ENCODE peak calls at places on chromosome 13, in four cellular contexts. U is HepG2, Z is A549, G is K562. V is an unnamed sample.

GRCh38 chr13:87311165-87311564 is 360.0 kb upstream of the SLITRK5 start:
- DNase-seq in Z (no peak), G (no peak), U (no peak), V (no peak)

GRCh38 chr13:110338441-110339101 is 31.5 kb downstream of the COL4A2 start:
- DNase-seq in Z (no peak), U (no peak), G (no peak), V (no peak)

GRCh38 chr13:102701331-102701730 is 6.5 kb upstream of the METTL21C start:
- DNase-seq in G (no peak), U (no peak), Z (no peak), V (no peak)

GRCh38 chr13:33150146-33150545 is 133.9 kb downstream of the KL start:
- DNase-seq in G (no peak), U (peak; percentile 34), Z (no peak), V (no peak)

GRCh38 chr13:43520331-43520730 is 266.4 kb downstream of the ENOX1 start:
- DNase-seq in G (no peak), U (no peak), Z (no peak), V (no peak)

GRCh38 chr13:69199664-69200063 is 908.0 kb upstream of the ATXN8OS start:
- DNase-seq in Z (no peak), U (no peak), G (no peak), V (no peak)

GRCh38 chr13:26386026-26386425 is 132.1 kb downstream of the CDK8 start:
- DNase-seq in Z (no peak), G (no peak), U (no peak), V (no peak)

GRCh38 chr13:31236211-31236786 is 36.5 kb downstream of the B3GLCT start:
- DNase-seq in G (no peak), Z (peak; percentile 26), U (peak; percentile 31), V (no peak)

GRCh38 chr13:110907951-110908898 is 6.6 kb downstream of the ANKRD10 start:
- DNase-seq in U (peak; percentile 94), G (no peak), Z (peak; percentile 74), V (peak; percentile 75)

GRCh38 chr13:99983401-99984133 is 2.0 kb downstream of the ZIC2 start:
- DNase-seq in G (no peak), U (no peak), Z (no peak), V (no peak)

GRCh38 chr13:99760456-99760855 is 211.1 kb downstream of the ZIC5 start:
- DNase-seq in G (no peak), U (no peak), Z (no peak), V (no peak)

GRCh38 chr13:39577833-39578232 is 25.2 kb downstream of the LHFPL6 start:
- DNase-seq in G (no peak), U (no peak), Z (no peak), V (no peak)

GRCh38 chr13:45162821-45163220 is 38.0 kb downstream of the KCTD4 start:
- DNase-seq in Z (peak; percentile 51), G (no peak), U (no peak), V (no peak)

GRCh38 chr13:45807520-45808099 is 43.9 kb downstream of the SIAH3 start:
- DNase-seq in G (peak; percentile 21), Z (peak; percentile 33), U (peak; percentile 60), V (no peak)

GRCh38 chr13:37375724-37376123 is 222.8 kb downstream of the POSTN start:
- DNase-seq in U (no peak), G (no peak), Z (no peak), V (no peak)

GRCh38 chr13:42602910-42603309 is 29.0 kb downstream of the TNFSF11 start:
- DNase-seq in Z (no peak), G (no peak), U (no peak), V (no peak)

GRCh38 chr13:75554981-75555380 is 5.4 kb downstream of the UCHL3 start:
- DNase-seq in G (no peak), U (no peak), Z (no peak), V (no peak)

GRCh38 chr13:71880753-71881541 is 13.9 kb upstream of the DACH1 start:
- DNase-seq in G (no peak), U (no peak), Z (no peak), V (no peak)

GRCh38 chr13:108044929-108045328 is 170.4 kb downstream of the LIG4 start:
- DNase-seq in Z (no peak), U (no peak), G (no peak), V (no peak)

GRCh38 chr13:20869540-20869939 is 33.0 kb downstream of the XPO4 start:
- DNase-seq in G (no peak), Z (no peak), U (no peak), V (no peak)

GRCh38 chr13:59829690-59830089 is 334.0 kb downstream of the DIAPH3 start:
- DNase-seq in U (no peak), G (no peak), Z (no peak), V (no peak)

GRCh38 chr13:33763021-33763420 is 54.9 kb upstream of the RFC3 start:
- DNase-seq in Z (no peak), U (no peak), G (no peak), V (no peak)

GRCh38 chr13:83332751-83333150 is 549.5 kb downstream of the SLITRK1 start:
- DNase-seq in U (no peak), Z (no peak), G (no peak), V (no peak)

GRCh38 chr13:78722700-78723099 is 63.7 kb upstream of the OBI1 start:
- DNase-seq in U (no peak), Z (no peak), G (no peak), V (no peak)

GRCh38 chr13:79458436-79458835 is 22.5 kb upstream of the NDFIP2 start:
- DNase-seq in G (no peak), U (no peak), Z (no peak), V (no peak)

GRCh38 chr13:47679391-47679790 is 321.7 kb downstream of the SUCLA2 start:
- DNase-seq in U (no peak), G (no peak), Z (no peak), V (no peak)

GRCh38 chr13:109700176-109700575 is 86.2 kb downstream of the IRS2 start:
- DNase-seq in G (peak; percentile 25), Z (peak; percentile 63), U (no peak), V (no peak)

GRCh38 chr13:87259479-87260083 is 411.6 kb upstream of the SLITRK5 start:
- DNase-seq in G (no peak), Z (peak; percentile 22), U (peak; percentile 8), V (no peak)

GRCh38 chr13:99985243-99985874 is 3.8 kb downstream of the ZIC2 start:
- DNase-seq in G (no peak), Z (no peak), U (no peak), V (no peak)

GRCh38 chr13:100381595-100382224 is 206.9 kb downstream of the GGACT start:
- DNase-seq in Z (no peak), G (no peak), U (no peak), V (peak; percentile 52)

GRCh38 chr13:36839281-36839680 is 20.3 kb downstream of the RFXAP start:
- DNase-seq in U (no peak), Z (no peak), G (no peak), V (no peak)

GRCh38 chr13:36344173-36344572 is 2.0 kb downstream of the SPART start:
- DNase-seq in U (no peak), Z (peak; percentile 26), G (peak; percentile 13), V (no peak)

GRCh38 chr13:37598572-37598971 is at the start of gene POSTN:
- DNase-seq in U (no peak), Z (no peak), G (no peak), V (no peak)

GRCh38 chr13:44904982-44905381 is 84.3 kb downstream of the NUFIP1 start:
- DNase-seq in Z (peak; percentile 75), U (no peak), G (no peak), V (no peak)

GRCh38 chr13:33761744-33762143 is 56.2 kb upstream of the RFC3 start:
- DNase-seq in Z (peak; percentile 26), U (peak; percentile 23), G (no peak), V (no peak)

GRCh38 chr13:90696254-90696653 is 651.2 kb upstream of the MIR17HG start:
- DNase-seq in G (no peak), U (no peak), Z (peak; percentile 4), V (no peak)

GRCh38 chr13:105343134-105343806 is 1192.2 kb downstream of the EFNB2 start:
- DNase-seq in U (no peak), Z (no peak), G (no peak), V (no peak)
- TF ChIP-seq CHD2 in U (no peak), Z (no peak), G (no peak), V (no peak)

GRCh38 chr13:95181586-95181985 is 119.7 kb downstream of the ABCC4 start:
- DNase-seq in G (no peak), U (no peak), Z (no peak), V (no peak)
- TF ChIP-seq PHF8 in G (no peak), U (no peak), Z (no peak), V (no peak)

DNA sequence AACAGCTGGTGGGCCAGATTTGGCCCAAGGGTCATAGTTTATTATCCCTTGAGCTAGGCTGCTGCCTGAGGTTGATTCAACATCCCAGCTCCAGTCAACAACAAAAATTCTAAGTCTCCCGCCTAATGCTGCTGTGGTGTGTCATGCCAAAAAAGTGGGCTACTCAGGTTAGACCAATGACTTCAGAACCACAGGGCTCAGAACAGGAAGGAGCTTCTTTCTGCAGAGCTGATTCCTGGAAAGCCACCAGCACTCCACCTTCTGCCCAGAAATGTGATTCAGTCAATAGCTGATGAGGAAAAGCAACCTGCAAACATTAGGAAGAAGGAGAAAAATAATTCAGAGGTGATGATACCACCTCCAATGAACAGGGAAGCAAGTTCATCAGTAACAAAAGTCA is 56.1 kb upstream of the SERPINE3 start:
- DNase-seq in G (no peak), U (no peak), Z (no peak), V (peak; percentile 23)
- TF ChIP-seq CHD2 in G (no peak), U (no peak), Z (no peak), V (no peak)

GRCh38 chr13:80668452-80668851 is 327.5 kb upstream of the SPRY2 start:
- DNase-seq in Z (no peak), U (no peak), G (no peak), V (no peak)

GRCh38 chr13:80666782-80667537 is 326.0 kb upstream of the SPRY2 start:
- DNase-seq in Z (no peak), U (no peak), G (no peak), V (no peak)

GRCh38 chr13:80665792-80666333 is 324.9 kb upstream of the SPRY2 start:
- DNase-seq in G (no peak), Z (no peak), U (no peak), V (no peak)

GRCh38 chr13:80663788-80664187 is 322.9 kb upstream of the SPRY2 start:
- DNase-seq in G (no peak), U (no peak), Z (no peak), V (no peak)

DNA sequence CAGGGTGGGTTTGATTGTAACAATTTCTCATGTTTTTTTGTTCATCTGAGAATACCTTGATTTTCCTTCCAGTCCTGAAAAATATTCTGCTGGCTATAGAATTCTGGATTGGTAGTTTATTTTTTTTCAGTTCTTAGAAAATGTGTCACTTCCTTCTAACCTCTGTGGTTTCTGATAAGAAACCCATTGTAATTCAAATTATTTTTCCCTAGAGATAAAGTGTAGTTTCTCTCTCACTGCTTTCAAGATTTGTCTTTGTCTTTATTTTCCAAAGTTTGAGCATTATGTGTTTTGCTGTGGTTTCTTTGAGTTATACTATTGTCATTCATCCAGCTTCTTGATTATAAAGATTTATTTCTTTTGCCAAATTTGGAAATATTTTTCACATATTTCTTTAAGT is 324.0 kb upstream of the SPRY2 start:
- DNase-seq in U (no peak), Z (no peak), G (no peak), V (no peak)
- TF ChIP-seq PHF8 in U (no peak), Z (no peak), G (no peak), V (no peak)

GRCh38 chr13:23322353-23323336 is 110.9 kb downstream of the SACS start:
- DNase-seq in G (no peak), U (no peak), Z (no peak), V (no peak)
- TF ChIP-seq CHD2 in G (no peak), U (no peak), Z (no peak), V (no peak)

GRCh38 chr13:114161644-114162532 is 17.2 kb upstream of the CFAP97D2 start:
- DNase-seq in U (peak; percentile 63), Z (no peak), G (no peak), V (no peak)
- TF ChIP-seq PHF8 in U (no peak), Z (no peak), G (no peak), V (no peak)